ENCODE peak calls at places on chromosomes 11 and 22, in ten cellular contexts. X is heart left ventricle; L is lung; P is left ventricle myocardium inferior; H is esophagus muscularis mucosa; Q is neuronal stem cell; T is H1; J is naive thymus-derived CD4-positive, alpha-beta T cell; R is mammary epithelial cell; S is neural progenitor cell. U is an unnamed sample.

GRCh38 chr11:67271212-67271547 is 4.9 kb downstream of the GRK2 start:
- DNase-seq in X (no peak), L (no peak), P (no peak), H (no peak), Q (no peak), T (no peak), J (no peak), R (no peak), S (no peak), U (no peak)

GRCh38 chr11:112697371-112697770 is 263.8 kb upstream of the NCAM1 start:
- DNase-seq in X (no peak), L (no peak), P (no peak), H (peak; percentile 77), Q (peak; percentile 33), T (no peak), J (no peak), R (no peak), S (peak; percentile 74), U (no peak)

GRCh38 chr11:89491141-89491690 is at the start of gene NOX4:
- DNase-seq in X (peak; percentile 47), L (no peak), P (peak; percentile 55), H (no peak), Q (peak; percentile 65), T (peak; percentile 79), J (no peak), R (no peak), S (peak; percentile 88), U (no peak)

GRCh38 chr11:118263694-118264567 is at the start of gene MPZL2:
- DNase-seq in X (peak; percentile 17), L (peak; percentile 85), P (peak; percentile 20), H (no peak), Q (peak; percentile 18), T (peak; percentile 70), J (peak; percentile 28), R (peak; percentile 98), S (peak; percentile 63), U (no peak)

GRCh38 chr22:32389685-32390084 is 22.4 kb downstream of the RTCB start:
- DNase-seq in X (no peak), L (no peak), P (no peak), H (no peak), Q (no peak), T (peak; percentile 59), J (peak; percentile 15), R (no peak), S (peak; percentile 54), U (peak; percentile 29)

GRCh38 chr22:47287516-47287915 is 525.1 kb downstream of the TBC1D22A start:
- DNase-seq in X (no peak), L (no peak), P (no peak), H (no peak), Q (no peak), T (no peak), J (no peak), R (no peak), S (no peak), U (no peak)

GRCh38 chr11:73298233-73298632 is 9.8 kb upstream of the ARHGEF17 start:
- DNase-seq in X (no peak), L (no peak), P (no peak), H (no peak), Q (no peak), T (no peak), J (no peak), R (no peak), S (peak; percentile 56), U (no peak)

GRCh38 chr11:112219476-112220232 is 6.6 kb upstream of the PTS start:
- DNase-seq in X (peak; percentile 28), L (no peak), P (no peak), H (no peak), Q (peak; percentile 67), T (no peak), J (peak; percentile 70), R (peak; percentile 53), S (peak; percentile 72), U (peak; percentile 56)

GRCh38 chr11:85951049-85951405 is 95.8 kb downstream of the CCDC83 start:
- DNase-seq in X (no peak), L (no peak), P (no peak), H (no peak), Q (no peak), T (no peak), J (no peak), R (no peak), S (no peak), U (no peak)

GRCh38 chr11:85948884-85949283 is 93.7 kb downstream of the CCDC83 start:
- DNase-seq in X (no peak), L (no peak), P (no peak), H (no peak), Q (no peak), T (no peak), J (no peak), R (peak; percentile 43), S (no peak), U (no peak)

GRCh38 chr11:85950317-85951048 is 95.3 kb downstream of the CCDC83 start:
- DNase-seq in X (no peak), L (no peak), P (no peak), H (no peak), Q (no peak), T (no peak), J (no peak), R (no peak), S (no peak), U (no peak)

GRCh38 chr11:85951428-85952107 is 96.4 kb downstream of the CCDC83 start:
- DNase-seq in X (no peak), L (no peak), P (no peak), H (no peak), Q (no peak), T (no peak), J (no peak), R (no peak), S (no peak), U (no peak)

DNA sequence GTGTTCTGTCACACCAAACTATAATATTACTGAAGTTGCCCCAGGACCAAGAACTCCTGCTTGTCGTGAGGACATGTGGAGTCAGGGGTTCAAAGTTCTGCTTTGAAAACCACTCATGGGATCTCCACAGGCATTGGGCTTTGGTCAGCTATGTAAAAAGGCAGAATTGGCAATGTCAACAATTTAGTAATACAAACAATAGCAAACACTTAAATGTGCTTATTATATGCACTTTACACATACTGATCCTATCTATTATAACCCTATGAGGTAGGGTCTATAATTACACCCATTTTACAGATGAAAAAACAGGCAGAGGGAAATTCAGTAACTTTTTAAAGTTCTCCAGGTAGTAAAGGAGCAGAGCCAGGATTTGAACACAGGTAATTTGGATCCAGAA is 94.6 kb downstream of the CCDC83 start:
- DNase-seq in X (no peak), L (no peak), P (no peak), H (no peak), Q (no peak), T (no peak), J (no peak), R (no peak), S (no peak), U (no peak)
- H3K4me1 ChIP-seq in X (peaks cover 16% of the 10 kb centered on the region), L (peaks cover 8% of the 10 kb centered on the region), P (peaks cover 38% of the 10 kb centered on the region), H (peaks cover 33% of the 10 kb centered on the region), Q (no peaks in the 10 kb centered on the region), T (no peaks in the 10 kb centered on the region), J (no peaks in the 10 kb centered on the region), R (peaks cover 25% of the 10 kb centered on the region), S (no peaks in the 10 kb centered on the region), U (no peaks in the 10 kb centered on the region)

DNA sequence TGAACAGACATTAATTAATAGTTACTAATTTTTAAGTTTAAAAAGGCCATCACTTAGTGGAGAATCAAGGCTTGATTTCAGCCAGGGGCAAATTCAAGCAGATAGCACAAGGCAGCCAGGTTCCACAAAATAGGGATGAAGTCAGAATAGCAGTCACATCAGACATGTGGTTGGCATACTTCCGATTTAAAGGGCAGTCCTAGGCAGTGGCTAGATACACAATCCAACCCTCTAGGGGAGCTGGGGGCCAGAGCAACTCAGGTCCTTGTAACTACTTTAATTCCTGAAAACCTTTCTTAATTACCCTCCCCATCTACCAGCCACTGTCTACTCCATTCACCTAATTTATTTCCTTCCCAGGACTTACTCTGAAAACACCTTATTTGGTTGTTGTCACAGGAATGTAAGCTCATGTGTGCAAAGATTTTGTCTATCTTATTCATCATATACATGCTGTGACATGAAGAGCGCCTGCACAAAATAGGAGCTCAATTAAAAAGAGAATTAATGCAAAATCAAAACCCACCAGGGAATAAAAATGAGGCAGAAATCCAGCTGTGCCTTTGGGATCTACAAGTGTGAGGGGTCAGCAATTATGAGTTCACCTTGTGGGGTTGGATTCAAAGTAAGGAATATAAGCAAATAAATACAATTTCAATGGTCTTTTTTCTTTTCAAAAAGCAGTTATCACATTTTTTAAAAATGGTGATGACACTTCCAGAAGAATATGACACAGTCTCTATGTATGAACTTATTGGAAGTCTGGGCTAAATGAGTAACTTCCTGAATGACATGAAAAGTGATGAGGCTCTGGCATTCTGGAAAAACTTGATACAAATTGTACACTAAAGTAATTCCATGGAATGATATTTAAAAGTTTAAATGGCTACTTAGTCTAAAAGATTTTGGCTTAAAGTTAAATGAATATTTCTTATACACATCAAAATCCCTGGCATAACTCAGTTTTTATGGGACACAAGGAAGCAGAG is 53.8 kb downstream of the COPB1 start:
- DNase-seq in X (no peak), L (no peak), P (no peak), H (no peak), Q (no peak), T (no peak), J (no peak), R (peak; percentile 14), S (no peak), U (no peak)
- H3K4me3 ChIP-seq in X (no peak overlapping the region), L (no peak overlapping the region), P (no peak overlapping the region), H (no peak overlapping the region), Q (no peak overlapping the region), T (no peak overlapping the region), J (no peak overlapping the region), R (no peak overlapping the region), S (no peak overlapping the region), U (no peak overlapping the region)

GRCh38 chr11:1305063-1305495 is 4.4 kb downstream of the TOLLIP start:
- DNase-seq in X (no peak), L (no peak), P (no peak), H (peak; percentile 91), Q (no peak), T (peak; percentile 32), J (no peak), R (no peak), S (no peak), U (no peak)

GRCh38 chr11:1305558-1306056 is 3.8 kb downstream of the TOLLIP start:
- DNase-seq in X (no peak), L (no peak), P (no peak), H (no peak), Q (no peak), T (peak; percentile 36), J (no peak), R (no peak), S (no peak), U (no peak)

GRCh38 chr11:1303196-1303821 is 6.1 kb downstream of the TOLLIP start:
- DNase-seq in X (no peak), L (peak; percentile 29), P (no peak), H (peak; percentile 42), Q (no peak), T (peak; percentile 83), J (no peak), R (peak; percentile 34), S (peak; percentile 57), U (no peak)

GRCh38 chr11:1303973-1304372 is 5.5 kb downstream of the TOLLIP start:
- DNase-seq in X (no peak), L (peak; percentile 36), P (no peak), H (peak; percentile 77), Q (no peak), T (peak; percentile 33), J (no peak), R (no peak), S (no peak), U (no peak)

DNA sequence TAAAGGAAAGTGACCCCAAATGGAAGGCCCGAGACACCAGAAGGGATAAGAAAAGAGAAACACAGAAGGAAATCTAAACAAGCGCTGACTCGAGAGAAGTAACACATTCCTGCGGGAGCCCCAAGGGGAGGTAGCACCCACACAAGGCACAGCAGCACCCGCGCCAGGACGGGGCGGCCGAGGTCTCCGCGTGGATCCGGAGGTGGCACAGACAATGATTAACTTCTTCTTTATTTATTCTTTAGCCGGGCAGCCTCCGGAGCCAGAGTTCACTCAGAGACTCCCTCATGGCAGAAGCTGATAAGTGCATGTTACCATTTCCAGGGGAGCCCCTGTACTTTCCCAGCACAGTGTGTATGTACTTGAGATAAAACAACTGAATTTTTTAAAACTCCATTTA is 5.1 kb downstream of the TOLLIP start:
- DNase-seq in X (no peak), L (peak; percentile 27), P (no peak), H (peak; percentile 81), Q (no peak), T (peak; percentile 27), J (no peak), R (no peak), S (no peak), U (no peak)
- H3K4me1 ChIP-seq in X (peaks cover 18% of the 10 kb centered on the region), L (peaks cover 8% of the 10 kb centered on the region), P (peaks cover 86% of the 10 kb centered on the region), H (peaks cover 98% of the 10 kb centered on the region), Q (peaks cover 17% of the 10 kb centered on the region), T (peaks cover 9% of the 10 kb centered on the region), J (peaks cover 19% of the 10 kb centered on the region), R (peaks cover 49% of the 10 kb centered on the region), S (peaks cover 9% of the 10 kb centered on the region), U (peaks cover 3% of the 10 kb centered on the region)

GRCh38 chr11:10663365-10663764 is 30.2 kb downstream of the IRAG1 start:
- DNase-seq in X (no peak), L (no peak), P (no peak), H (no peak), Q (no peak), T (no peak), J (no peak), R (no peak), S (no peak), U (no peak)
- H3K4me3 ChIP-seq in X (no peak overlapping the region), L (no peak overlapping the region), P (no peak overlapping the region), H (no peak overlapping the region), Q (no peak overlapping the region), T (no peak overlapping the region), J (no peak overlapping the region), R (no peak overlapping the region), S (no peak overlapping the region), U (no peak overlapping the region)